ENCODE peak calls at places on chromosomes 12 and 14, in nine cellular contexts. One of them, this sample, is unnamed.

GRCh38 chr12:124011435-124012124 is 38.6 kb downstream of the ZNF664 start:
- DNase-seq in lower lobe of right lung: no peak
- DNase-seq in activated B cell treated with CpG ODN at 0.5 μM for 24 hours: no peak
- DNase-seq in astrocyte of the spinal cord: no peak
- DNase-seq in MCF 10A: no peak
- DNase-seq in HFFc6: no peak
- DNase-seq in OCI-LY7: no peak
- DNase-seq in GM06990: no peak
- DNase-seq in GM10248: no peak
- DNase-seq in this sample: no peak

GRCh38 chr12:1162083-1162760 is 171.2 kb downstream of the ERC1 start:
- DNase-seq in lower lobe of right lung: no peak
- DNase-seq in OCI-LY7: no peak
- DNase-seq in astrocyte of the spinal cord: no peak
- DNase-seq in HFFc6: no peak
- DNase-seq in activated B cell treated with CpG ODN at 0.5 μM for 24 hours: no peak
- DNase-seq in MCF 10A: no peak
- DNase-seq in GM10248: no peak
- DNase-seq in GM06990: no peak
- DNase-seq in this sample: no peak

GRCh38 chr12:7905071-7905470 is 30.9 kb downstream of the SLC2A3 start:
- DNase-seq in HFFc6: no peak
- DNase-seq in GM06990: no peak
- DNase-seq in activated B cell treated with CpG ODN at 0.5 μM for 24 hours: no peak
- DNase-seq in MCF 10A: peak; percentile 17
- DNase-seq in lower lobe of right lung: no peak
- DNase-seq in astrocyte of the spinal cord: peak; percentile 31
- DNase-seq in OCI-LY7: no peak
- DNase-seq in GM10248: no peak
- DNase-seq in this sample: no peak

GRCh38 chr14:90405755-90406154 is 8.9 kb downstream of the CALM1 start:
- DNase-seq in OCI-LY7: no peak
- DNase-seq in activated B cell treated with CpG ODN at 0.5 μM for 24 hours: no peak
- DNase-seq in HFFc6: no peak
- DNase-seq in lower lobe of right lung: no peak
- DNase-seq in MCF 10A: no peak
- DNase-seq in astrocyte of the spinal cord: no peak
- DNase-seq in GM06990: no peak
- DNase-seq in GM10248: no peak
- DNase-seq in this sample: no peak

GRCh38 chr12:113010701-113011100 is 32.4 kb downstream of the OAS2 start:
- DNase-seq in MCF 10A: no peak
- DNase-seq in OCI-LY7: no peak
- DNase-seq in astrocyte of the spinal cord: no peak
- DNase-seq in HFFc6: no peak
- DNase-seq in activated B cell treated with CpG ODN at 0.5 μM for 24 hours: no peak
- DNase-seq in GM06990: no peak
- DNase-seq in lower lobe of right lung: no peak
- DNase-seq in GM10248: no peak
- DNase-seq in this sample: no peak

GRCh38 chr12:13093850-13094225 is 9.6 kb downstream of the GSG1 start:
- DNase-seq in activated B cell treated with CpG ODN at 0.5 μM for 24 hours: no peak
- DNase-seq in astrocyte of the spinal cord: no peak
- DNase-seq in GM10248: no peak
- DNase-seq in GM06990: no peak
- DNase-seq in lower lobe of right lung: no peak
- DNase-seq in MCF 10A: no peak
- DNase-seq in HFFc6: no peak
- DNase-seq in OCI-LY7: no peak
- DNase-seq in this sample: no peak

GRCh38 chr12:5172886-5173285 is 129.2 kb downstream of the KCNA5 start:
- DNase-seq in astrocyte of the spinal cord: no peak
- DNase-seq in activated B cell treated with CpG ODN at 0.5 μM for 24 hours: no peak
- DNase-seq in MCF 10A: no peak
- DNase-seq in GM06990: no peak
- DNase-seq in GM10248: no peak
- DNase-seq in HFFc6: no peak
- DNase-seq in OCI-LY7: no peak
- DNase-seq in lower lobe of right lung: no peak
- DNase-seq in this sample: no peak

GRCh38 chr14:103899833-103900232 is 28.4 kb upstream of the TDRD9 start:
- DNase-seq in HFFc6: no peak
- DNase-seq in OCI-LY7: no peak
- DNase-seq in GM10248: no peak
- DNase-seq in lower lobe of right lung: no peak
- DNase-seq in MCF 10A: no peak
- DNase-seq in astrocyte of the spinal cord: no peak
- DNase-seq in activated B cell treated with CpG ODN at 0.5 μM for 24 hours: no peak
- DNase-seq in GM06990: no peak
- DNase-seq in this sample: no peak

GRCh38 chr12:45122776-45123380 is 72.0 kb upstream of the DBX2 start:
- DNase-seq in GM06990: no peak
- DNase-seq in MCF 10A: peak; percentile 50
- DNase-seq in HFFc6: peak; percentile 7
- DNase-seq in astrocyte of the spinal cord: peak; percentile 35
- DNase-seq in OCI-LY7: no peak
- DNase-seq in lower lobe of right lung: no peak
- DNase-seq in activated B cell treated with CpG ODN at 0.5 μM for 24 hours: no peak
- DNase-seq in GM10248: no peak
- DNase-seq in this sample: no peak

GRCh38 chr12:77746108-77746507 is 84.6 kb upstream of the NAV3 start:
- DNase-seq in activated B cell treated with CpG ODN at 0.5 μM for 24 hours: no peak
- DNase-seq in HFFc6: no peak
- DNase-seq in lower lobe of right lung: no peak
- DNase-seq in OCI-LY7: peak; percentile 90
- DNase-seq in GM06990: peak; percentile 58
- DNase-seq in GM10248: peak; percentile 41
- DNase-seq in MCF 10A: no peak
- DNase-seq in astrocyte of the spinal cord: peak; percentile 43
- DNase-seq in this sample: peak; percentile 40

GRCh38 chr14:83197271-83197670 is 1663.6 kb upstream of the SEL1L start:
- DNase-seq in astrocyte of the spinal cord: no peak
- DNase-seq in MCF 10A: no peak
- DNase-seq in activated B cell treated with CpG ODN at 0.5 μM for 24 hours: no peak
- DNase-seq in HFFc6: no peak
- DNase-seq in GM10248: no peak
- DNase-seq in GM06990: no peak
- DNase-seq in OCI-LY7: no peak
- DNase-seq in lower lobe of right lung: no peak
- DNase-seq in this sample: no peak

GRCh38 chr12:116919247-116919671 is 8.5 kb downstream of the FBXW8 start:
- DNase-seq in astrocyte of the spinal cord: no peak
- DNase-seq in activated B cell treated with CpG ODN at 0.5 μM for 24 hours: no peak
- DNase-seq in GM10248: no peak
- DNase-seq in OCI-LY7: no peak
- DNase-seq in GM06990: no peak
- DNase-seq in lower lobe of right lung: no peak
- DNase-seq in HFFc6: no peak
- DNase-seq in MCF 10A: no peak
- DNase-seq in this sample: no peak

GRCh38 chr12:109777544-109777943 is 55.7 kb downstream of the TRPV4 start:
- DNase-seq in GM06990: peak; percentile 28
- DNase-seq in OCI-LY7: peak; percentile 91
- DNase-seq in lower lobe of right lung: peak; percentile 30
- DNase-seq in GM10248: peak; percentile 56
- DNase-seq in activated B cell treated with CpG ODN at 0.5 μM for 24 hours: no peak
- DNase-seq in astrocyte of the spinal cord: no peak
- DNase-seq in MCF 10A: peak; percentile 52
- DNase-seq in HFFc6: peak; percentile 17
- DNase-seq in this sample: peak; percentile 69

GRCh38 chr14:91252901-91253794 is 8.6 kb upstream of the GPR68 start:
- DNase-seq in GM10248: peak; percentile 70
- DNase-seq in lower lobe of right lung: peak; percentile 63
- DNase-seq in OCI-LY7: peak; percentile 40
- DNase-seq in GM06990: peak; percentile 51
- DNase-seq in astrocyte of the spinal cord: no peak
- DNase-seq in activated B cell treated with CpG ODN at 0.5 μM for 24 hours: peak; percentile 67
- DNase-seq in MCF 10A: no peak
- DNase-seq in HFFc6: no peak
- DNase-seq in this sample: peak; percentile 80

GRCh38 chr14:60514378-60515243 is 5.7 kb downstream of the SIX6 start:
- DNase-seq in MCF 10A: no peak
- DNase-seq in astrocyte of the spinal cord: no peak
- DNase-seq in activated B cell treated with CpG ODN at 0.5 μM for 24 hours: no peak
- DNase-seq in OCI-LY7: no peak
- DNase-seq in GM10248: peak; percentile 56
- DNase-seq in GM06990: no peak
- DNase-seq in lower lobe of right lung: no peak
- DNase-seq in HFFc6: no peak
- DNase-seq in this sample: peak; percentile 54
- TF ChIP-seq CTCF in MCF 10A: no peak
- TF ChIP-seq CTCF in astrocyte of the spinal cord: no peak
- TF ChIP-seq CTCF in activated B cell treated with CpG ODN at 0.5 μM for 24 hours: no peak
- TF ChIP-seq CTCF in OCI-LY7: peak; percentile 36
- TF ChIP-seq CTCF in GM10248: peak; percentile 41
- TF ChIP-seq CTCF in GM06990: no peak
- TF ChIP-seq CTCF in lower lobe of right lung: peak; percentile 29
- TF ChIP-seq CTCF in HFFc6: no peak
- TF ChIP-seq CTCF in this sample: peak; percentile 47

DNA sequence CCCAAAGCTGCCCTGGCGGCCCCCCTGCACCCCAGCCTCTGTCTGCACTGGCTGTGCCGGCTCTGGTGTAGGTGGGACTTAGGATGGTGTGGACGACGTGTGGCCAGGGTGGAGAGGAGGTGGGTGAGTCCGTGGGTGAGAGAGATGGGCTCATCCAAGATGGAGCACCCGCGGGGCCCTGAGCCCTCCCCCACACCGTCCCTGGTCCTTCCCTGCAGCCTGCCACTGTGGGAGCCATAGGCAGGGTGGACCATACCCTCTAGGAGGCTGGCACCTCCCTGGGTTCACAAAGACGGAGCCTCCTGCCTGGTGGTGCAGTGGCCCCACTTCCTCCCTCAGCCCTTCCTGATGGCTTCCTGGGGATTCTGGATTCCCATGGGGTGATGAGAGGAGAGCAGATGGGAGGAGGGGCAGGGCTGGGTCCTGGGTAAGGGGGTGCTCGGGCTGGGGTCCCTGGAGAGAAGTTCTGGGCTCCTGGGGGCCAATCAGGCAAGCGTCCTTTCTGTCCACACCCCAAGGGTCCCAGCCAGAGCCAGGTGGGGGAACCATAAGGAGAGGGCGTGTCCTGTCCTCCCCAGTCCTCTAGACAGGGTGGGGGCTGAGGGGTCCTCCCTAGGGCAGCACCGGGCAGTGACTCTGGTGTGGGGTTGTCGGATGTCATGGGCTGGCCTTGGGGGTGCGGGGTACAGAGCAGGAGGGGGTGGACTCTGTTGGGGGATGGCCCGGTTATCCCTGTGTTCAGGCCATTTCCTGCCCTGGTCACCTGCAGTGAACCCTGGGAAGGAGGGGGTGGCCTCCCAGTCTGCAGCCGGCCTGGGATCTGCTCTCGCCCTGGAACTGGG is 384.8 kb downstream of the TMEM121 start:
- DNase-seq in MCF 10A: no peak
- DNase-seq in GM06990: no peak
- DNase-seq in GM10248: no peak
- DNase-seq in HFFc6: no peak
- DNase-seq in astrocyte of the spinal cord: no peak
- DNase-seq in activated B cell treated with CpG ODN at 0.5 μM for 24 hours: no peak
- DNase-seq in OCI-LY7: no peak
- DNase-seq in lower lobe of right lung: peak; percentile 22
- DNase-seq in this sample: no peak
- TF ChIP-seq CTCF in MCF 10A: no peak
- TF ChIP-seq CTCF in GM06990: no peak
- TF ChIP-seq CTCF in GM10248: no peak
- TF ChIP-seq CTCF in HFFc6: no peak
- TF ChIP-seq CTCF in astrocyte of the spinal cord: no peak
- TF ChIP-seq CTCF in activated B cell treated with CpG ODN at 0.5 μM for 24 hours: no peak
- TF ChIP-seq CTCF in OCI-LY7: no peak
- TF ChIP-seq CTCF in lower lobe of right lung: no peak
- TF ChIP-seq CTCF in this sample: no peak

GRCh38 chr12:121133838-121134237 is 1.2 kb downstream of the P2RX7 start:
- DNase-seq in GM06990: no peak
- DNase-seq in astrocyte of the spinal cord: no peak
- DNase-seq in activated B cell treated with CpG ODN at 0.5 μM for 24 hours: no peak
- DNase-seq in GM10248: no peak
- DNase-seq in lower lobe of right lung: no peak
- DNase-seq in HFFc6: no peak
- DNase-seq in OCI-LY7: no peak
- DNase-seq in MCF 10A: no peak
- DNase-seq in this sample: no peak

GRCh38 chr12:121131941-121132341 is 735 bp upstream of the P2RX7 start:
- DNase-seq in lower lobe of right lung: no peak
- DNase-seq in GM10248: no peak
- DNase-seq in activated B cell treated with CpG ODN at 0.5 μM for 24 hours: no peak
- DNase-seq in OCI-LY7: no peak
- DNase-seq in astrocyte of the spinal cord: no peak
- DNase-seq in MCF 10A: no peak
- DNase-seq in GM06990: no peak
- DNase-seq in HFFc6: no peak
- DNase-seq in this sample: no peak

GRCh38 chr12:121130866-121131373 is 1.8 kb upstream of the P2RX7 start:
- DNase-seq in GM06990: no peak
- DNase-seq in astrocyte of the spinal cord: no peak
- DNase-seq in lower lobe of right lung: no peak
- DNase-seq in GM10248: no peak
- DNase-seq in MCF 10A: no peak
- DNase-seq in HFFc6: no peak
- DNase-seq in activated B cell treated with CpG ODN at 0.5 μM for 24 hours: no peak
- DNase-seq in OCI-LY7: no peak
- DNase-seq in this sample: no peak

GRCh38 chr12:121135320-121135719 is 2.6 kb downstream of the P2RX7 start:
- DNase-seq in activated B cell treated with CpG ODN at 0.5 μM for 24 hours: no peak
- DNase-seq in MCF 10A: no peak
- DNase-seq in astrocyte of the spinal cord: no peak
- DNase-seq in lower lobe of right lung: no peak
- DNase-seq in OCI-LY7: no peak
- DNase-seq in GM06990: no peak
- DNase-seq in GM10248: no peak
- DNase-seq in HFFc6: no peak
- DNase-seq in this sample: no peak

GRCh38 chr12:121132601-121133481 is at the start of gene P2RX7:
- DNase-seq in GM10248: peak; percentile 65
- DNase-seq in activated B cell treated with CpG ODN at 0.5 μM for 24 hours: peak; percentile 38
- DNase-seq in GM06990: peak; percentile 58
- DNase-seq in lower lobe of right lung: peak; percentile 86
- DNase-seq in OCI-LY7: peak; percentile 44
- DNase-seq in MCF 10A: peak; percentile 89
- DNase-seq in astrocyte of the spinal cord: peak; percentile 35
- DNase-seq in HFFc6: peak; percentile 34
- DNase-seq in this sample: peak; percentile 57
- TF ChIP-seq CTCF in GM10248: no peak
- TF ChIP-seq CTCF in activated B cell treated with CpG ODN at 0.5 μM for 24 hours: no peak
- TF ChIP-seq CTCF in GM06990: peak; percentile 11
- TF ChIP-seq CTCF in lower lobe of right lung: no peak
- TF ChIP-seq CTCF in OCI-LY7: no peak
- TF ChIP-seq CTCF in MCF 10A: peak; percentile 12
- TF ChIP-seq CTCF in astrocyte of the spinal cord: no peak
- TF ChIP-seq CTCF in HFFc6: peak; percentile 17
- TF ChIP-seq CTCF in this sample: no peak

DNA sequence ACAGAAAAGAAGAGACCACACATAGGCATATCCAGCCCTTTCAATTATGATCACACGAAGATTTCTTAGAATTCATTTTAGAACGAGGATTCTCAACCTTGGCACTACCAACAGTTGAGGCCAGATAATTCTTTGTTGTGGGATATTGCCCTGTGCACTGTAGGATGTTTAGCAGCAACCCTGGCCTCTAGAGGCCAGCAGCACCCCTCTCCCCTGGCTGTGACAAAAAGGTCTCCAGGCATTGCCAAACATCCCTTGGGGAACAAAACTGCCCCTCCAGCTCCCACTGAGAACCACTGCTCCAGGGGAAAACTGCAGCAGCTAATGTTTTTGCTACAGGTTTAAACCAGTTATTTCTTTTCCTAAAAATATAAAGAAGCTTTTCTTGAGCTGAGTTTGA is 7.1 kb downstream of the NT5DC3 start:
- DNase-seq in activated B cell treated with CpG ODN at 0.5 μM for 24 hours: no peak
- DNase-seq in MCF 10A: no peak
- DNase-seq in GM06990: no peak
- DNase-seq in HFFc6: no peak
- DNase-seq in lower lobe of right lung: no peak
- DNase-seq in OCI-LY7: no peak
- DNase-seq in GM10248: no peak
- DNase-seq in astrocyte of the spinal cord: no peak
- DNase-seq in this sample: no peak
- TF ChIP-seq CTCF in activated B cell treated with CpG ODN at 0.5 μM for 24 hours: no peak
- TF ChIP-seq CTCF in MCF 10A: no peak
- TF ChIP-seq CTCF in GM06990: no peak
- TF ChIP-seq CTCF in HFFc6: peak; percentile 35
- TF ChIP-seq CTCF in lower lobe of right lung: no peak
- TF ChIP-seq CTCF in OCI-LY7: peak; percentile 23
- TF ChIP-seq CTCF in GM10248: no peak
- TF ChIP-seq CTCF in astrocyte of the spinal cord: no peak
- TF ChIP-seq CTCF in this sample: peak; percentile 12